ENCODE peak calls at places on chromosome 11, in seven cellular contexts. I, P, X, Y, B, T and Z are unnamed samples.

GRCh38 chr11:132137981-132138313 is 767.5 kb downstream of the NTM start:
- DNase-seq in B (no peak), I (no peak), T (no peak), Y (no peak), X (no peak), P (no peak), Z (no peak)

GRCh38 chr11:68545796-68546195 is 85.2 kb downstream of the PPP6R3 start:
- DNase-seq in Y (no peak), B (peak), T (no peak), P (no peak), I (no peak), X (no peak), Z (no peak)

GRCh38 chr11:104061851-104062521 is 25.5 kb downstream of the DDI1 start:
- DNase-seq in T (no peak), P (no peak), I (no peak), X (no peak), B (no peak), Y (no peak), Z (no peak)

GRCh38 chr11:57801185-57801490 is 39.5 kb downstream of the CTNND1 start:
- DNase-seq in T (no peak), P (no peak), Y (no peak), X (no peak), B (no peak), I (no peak), Z (no peak)

GRCh38 chr11:129828301-129828836 is 12.7 kb downstream of the TMEM45B start:
- DNase-seq in I (no peak), T (no peak), Y (no peak), X (no peak), B (peak), P (no peak), Z (no peak)

GRCh38 chr11:40293655-40294342 is 1165.7 kb downstream of the LRRC4C start:
- DNase-seq in P (no peak), I (peak), Y (peak), B (peak), T (peak), X (peak), Z (peak)

GRCh38 chr11:126989942-126990715 is 10.4 kb downstream of the KIRREL3 start:
- DNase-seq in I (peak), P (peak), X (peak), T (peak), Y (peak), B (peak), Z (peak)

GRCh38 chr11:61378713-61379313 is 13.6 kb upstream of the TMEM216 start:
- DNase-seq in T (peak), Y (peak), X (no peak), I (no peak), P (no peak), B (no peak), Z (peak)

GRCh38 chr11:110077866-110078325 is 15.3 kb upstream of the ZC3H12C start:
- DNase-seq in I (no peak), P (no peak), X (no peak), Y (no peak), B (no peak), T (no peak), Z (no peak)

GRCh38 chr11:1564535-1565172 is 7.4 kb downstream of the DUSP8 start:
- DNase-seq in X (peak), Y (peak), I (peak), T (no peak), P (no peak), B (no peak), Z (peak)

GRCh38 chr11:61896665-61897386 is 5.5 kb upstream of the FADS3 start:
- DNase-seq in X (no peak), Y (no peak), B (no peak), P (no peak), T (no peak), I (no peak), Z (no peak)

GRCh38 chr11:65436412-65437032 is 13.9 kb downstream of the NEAT1 start:
- DNase-seq in P (no peak), X (no peak), Y (no peak), I (peak), T (no peak), B (no peak), Z (no peak)

GRCh38 chr11:61826930-61827572 is 1.0 kb upstream of the FADS2 start:
- DNase-seq in T (no peak), X (no peak), I (no peak), Y (no peak), P (no peak), B (no peak), Z (no peak)

GRCh38 chr11:2777396-2777795 is 77.6 kb upstream of the KCNQ1OT1 start:
- DNase-seq in X (no peak), P (no peak), Y (no peak), I (no peak), B (no peak), T (no peak), Z (no peak)

GRCh38 chr11:398826-399225 is 4.8 kb downstream of the PKP3 start:
- DNase-seq in P (no peak), X (no peak), B (no peak), Y (peak), T (no peak), I (no peak), Z (peak)

GRCh38 chr11:90449643-90450042 is 226.8 kb upstream of the CHORDC1 start:
- DNase-seq in Y (no peak), I (no peak), B (no peak), T (no peak), P (no peak), X (no peak), Z (no peak)

GRCh38 chr11:68146704-68147474 is 25.7 kb upstream of the CHKA start:
- DNase-seq in X (no peak), Y (no peak), P (no peak), T (peak), I (no peak), B (peak), Z (peak)

GRCh38 chr11:129750343-129751292 is 65.0 kb upstream of the TMEM45B start:
- DNase-seq in P (peak), B (peak), X (peak), Y (peak), I (peak), T (peak), Z (peak)

GRCh38 chr11:13238879-13239514 is 38.6 kb upstream of the BMAL1 start:
- DNase-seq in I (peak), X (peak), B (no peak), Y (no peak), T (peak), P (peak), Z (peak)